ENCODE peak calls at places on chromosomes 16 and 17, in four cellular contexts. I, O, Z and S are unnamed samples.

GRCh38 chr17:58121925-58122324 is 26.3 kb upstream of the OR4D1 start:
- DNase-seq in I (peak; percentile 48), Z (peak; percentile 43), O (peak; percentile 12), S (peak; percentile 36)

GRCh38 chr16:28105954-28106353 is 42.4 kb upstream of the GSG1L start:
- DNase-seq in Z (no peak), I (no peak), O (no peak), S (no peak)

GRCh38 chr17:44898768-44899073 is 524 bp downstream of the EFTUD2 start:
- DNase-seq in O (no peak), Z (no peak), I (peak; percentile 53), S (no peak)

GRCh38 chr17:30091771-30092170 is 24.8 kb upstream of the NSRP1 start:
- DNase-seq in Z (no peak), I (no peak), O (no peak), S (peak; percentile 51)

GRCh38 chr17:39027037-39027436 is 59.8 kb upstream of the FBXO47 start:
- DNase-seq in O (no peak), I (no peak), Z (no peak), S (no peak)

GRCh38 chr17:59561042-59561441 is 4.4 kb upstream of the DHX40 start:
- DNase-seq in Z (peak; percentile 51), I (peak; percentile 69), O (peak; percentile 15), S (no peak)

GRCh38 chr17:31803494-31804213 is 55.4 kb downstream of the COPRS start:
- DNase-seq in Z (no peak), I (no peak), O (no peak), S (no peak)

GRCh38 chr16:89575247-89576172 is at the start of gene CPNE7:
- DNase-seq in O (no peak), Z (no peak), I (no peak), S (no peak)

GRCh38 chr16:22122239-22122638 is 29.9 kb downstream of the VWA3A start:
- DNase-seq in Z (no peak), O (no peak), I (no peak), S (no peak)

GRCh38 chr16:27801259-27801945 is 251.5 kb downstream of the KATNIP start:
- DNase-seq in I (no peak), Z (no peak), O (no peak), S (peak; percentile 13)

GRCh38 chr17:38921756-38922411 is 3.5 kb upstream of the LASP1NB start:
- DNase-seq in O (no peak), Z (no peak), I (peak; percentile 26), S (no peak)

GRCh38 chr16:57528499-57529323 is 7.7 kb downstream of the CCDC102A start:
- DNase-seq in O (no peak), Z (no peak), I (no peak), S (no peak)

GRCh38 chr16:26027060-26027459 is 335.3 kb downstream of the HS3ST4 start:
- DNase-seq in Z (no peak), O (peak; percentile 44), I (no peak), S (no peak)

GRCh38 chr17:41486316-41486715 is 3.4 kb downstream of the KRT36 start:
- DNase-seq in I (no peak), O (no peak), Z (no peak), S (no peak)

GRCh38 chr17:75844530-75845057 is 390 bp upstream of the UNC13D start:
- DNase-seq in Z (no peak), O (no peak), I (peak; percentile 70), S (no peak)

GRCh38 chr17:73052923-73053322 is 39.6 kb downstream of the SLC39A11 start:
- DNase-seq in Z (no peak), I (no peak), O (no peak), S (no peak)

GRCh38 chr16:10126686-10127085 is 55.5 kb downstream of the GRIN2A start:
- DNase-seq in Z (no peak), I (no peak), O (peak; percentile 87), S (no peak)

GRCh38 chr17:69523252-69523861 is 108.9 kb downstream of the MAP2K6 start:
- DNase-seq in Z (peak; percentile 33), O (peak; percentile 81), I (no peak), S (peak; percentile 73)

GRCh38 chr17:2174471-2175293 is 119.8 kb downstream of the HIC1 start:
- DNase-seq in Z (no peak), I (no peak), O (no peak), S (peak; percentile 44)

GRCh38 chr16:78985736-78986605 is 614.6 kb downstream of the MAF start:
- DNase-seq in I (no peak), Z (no peak), O (no peak), S (peak; percentile 43)

GRCh38 chr17:19513897-19514488 is 19.7 kb upstream of the SLC47A1 start:
- DNase-seq in Z (peak; percentile 27), I (no peak), O (peak; percentile 72), S (peak; percentile 87)

GRCh38 chr16:1924095-1924494 is 5.9 kb upstream of the HS3ST6 start:
- DNase-seq in Z (no peak), O (no peak), I (no peak), S (no peak)

GRCh38 chr16:17578921-17579876 is 108.4 kb upstream of the XYLT1 start:
- DNase-seq in O (peak; percentile 49), I (peak; percentile 5), Z (peak; percentile 70), S (peak; percentile 13)

GRCh38 chr17:60354223-60354622 is 37.7 kb downstream of the USP32 start:
- DNase-seq in Z (no peak), O (no peak), I (peak; percentile 14), S (no peak)